ENCODE peak calls at places on chromosomes 7 and 10, in seven cellular contexts. K is activated naive CD4-positive, alpha-beta T cell treated with anti-CD3 and anti-CD28 coated beads, Interleukin-2, amount 10 ng/mL, durations not matched to agents 7 days and 5 days; L is left ventricle myocardium inferior; J is kidney tubule cell; P is coronary artery; M is hippocampal formation; C is posterior vena cava. E is an unnamed sample.

GRCh38 chr10:28677889-28678686 is 767 bp downstream of the BAMBI start:
- DNase-seq in P (peak), M (peak), J (peak), K (peak), L (peak), C (peak), E (peak)

GRCh38 chr7:43856316-43856715 is 13.0 kb downstream of the MRPS24 start:
- DNase-seq in M (no peak), L (no peak), C (no peak), P (no peak), J (no peak), K (no peak), E (no peak)

GRCh38 chr10:125061557-125062243 is 98.7 kb downstream of the CTBP2 start:
- DNase-seq in P (no peak), K (no peak), J (no peak), C (peak), L (no peak), M (peak), E (no peak)

GRCh38 chr10:113386005-113386404 is 166.8 kb upstream of the HABP2 start:
- DNase-seq in C (peak), L (no peak), J (peak), P (no peak), K (no peak), M (no peak), E (no peak)

GRCh38 chr10:8088504-8088903 is 34.0 kb downstream of the GATA3 start:
- DNase-seq in K (peak), L (no peak), M (no peak), C (no peak), P (no peak), J (no peak), E (no peak)

GRCh38 chr7:157666530-157667040 is 329.8 kb downstream of the DNAJB6 start:
- DNase-seq in C (peak), K (no peak), P (no peak), J (no peak), L (no peak), M (no peak), E (peak)

GRCh38 chr7:93115796-93116195 is 2.0 kb downstream of the SAMD9 start:
- DNase-seq in M (no peak), P (no peak), L (no peak), K (no peak), C (no peak), J (peak), E (no peak)

GRCh38 chr10:70551971-70552422 is 50.5 kb downstream of the PRF1 start:
- DNase-seq in P (peak), J (peak), C (no peak), K (no peak), M (no peak), L (no peak), E (no peak)

GRCh38 chr10:30182191-30183075 is 123.0 kb upstream of the JCAD start:
- DNase-seq in M (no peak), J (peak), L (no peak), C (no peak), P (no peak), K (no peak), E (no peak)

GRCh38 chr10:110074986-110075664 is 67.3 kb downstream of the ADD3 start:
- DNase-seq in J (peak), K (no peak), C (no peak), P (no peak), L (no peak), M (no peak), E (no peak)

GRCh38 chr10:22229756-22230330 is 12.0 kb upstream of the EBLN1 start:
- DNase-seq in P (no peak), J (peak), M (no peak), L (no peak), K (no peak), C (no peak), E (no peak)

GRCh38 chr10:119724630-119725549 is 960 bp upstream of the INPP5F start:
- DNase-seq in L (no peak), M (no peak), P (no peak), C (no peak), J (peak), K (no peak), E (no peak)

GRCh38 chr10:8344756-8345155 is 290.3 kb downstream of the GATA3 start:
- DNase-seq in C (no peak), K (no peak), P (no peak), L (no peak), J (no peak), M (no peak), E (no peak)

GRCh38 chr10:517236-517635 is 172.2 kb downstream of the DIP2C start:
- DNase-seq in C (peak), L (no peak), P (no peak), J (no peak), M (no peak), K (no peak), E (peak)